ENCODE peak calls at places on chromosomes 13 and 19, in six cellular contexts. G is lower leg skin, E is AG10803, O is foreskin fibroblast, K is cardiac muscle cell, Z is IMR-90. F is an unnamed sample.

GRCh38 chr13:87677334-87678234 is 6.4 kb downstream of the SLITRK5 start:
- DNase-seq in G (no peak), E (no peak), O (no peak), K (no peak), Z (no peak), F (no peak)

GRCh38 chr19:17402982-17403855 is 2.2 kb downstream of the BST2 start:
- DNase-seq in G (no peak), E (no peak), O (no peak), K (peak; percentile 31), Z (no peak), F (peak; percentile 49)

GRCh38 chr13:36069881-36070366 is 61.3 kb downstream of the DCLK1 start:
- DNase-seq in G (peak; percentile 41), E (peak; percentile 24), O (no peak), K (peak; percentile 41), Z (no peak), F (peak; percentile 34)

GRCh38 chr13:37486171-37486661 is 112.4 kb downstream of the POSTN start:
- DNase-seq in G (no peak), E (peak; percentile 52), O (no peak), K (peak; percentile 51), Z (no peak), F (no peak)

GRCh38 chr13:34308725-34309124 is 490.8 kb downstream of the RFC3 start:
- DNase-seq in G (no peak), E (peak; percentile 85), O (peak; percentile 36), K (no peak), Z (no peak), F (no peak)

GRCh38 chr19:35265126-35265995 is 3.4 kb upstream of the USF2 start:
- DNase-seq in G (no peak), E (peak; percentile 17), O (no peak), K (no peak), Z (no peak), F (peak; percentile 16)

GRCh38 chr13:110014719-110015118 is 228.3 kb upstream of the IRS2 start:
- DNase-seq in G (no peak), E (no peak), O (no peak), K (no peak), Z (no peak), F (no peak)

GRCh38 chr13:104310861-104311260 is 1244.6 kb upstream of the SLC10A2 start:
- DNase-seq in G (no peak), E (no peak), O (peak; percentile 0), K (no peak), Z (no peak), F (no peak)

GRCh38 chr19:751501-752341 is 809 bp downstream of the MISP start:
- DNase-seq in G (no peak), E (peak; percentile 81), O (peak; percentile 88), K (peak; percentile 64), Z (peak; percentile 87), F (no peak)

GRCh38 chr19:54138777-54139256 is 1.3 kb downstream of the CNOT3 start:
- DNase-seq in G (no peak), E (no peak), O (no peak), K (no peak), Z (no peak), F (no peak)

GRCh38 chr13:42420304-42420703 is 148.4 kb downstream of the AKAP11 start:
- DNase-seq in G (no peak), E (no peak), O (no peak), K (no peak), Z (no peak), F (no peak)

GRCh38 chr13:110162053-110162452 is 144.9 kb downstream of the COL4A1 start:
- DNase-seq in G (no peak), E (no peak), O (no peak), K (no peak), Z (no peak), F (no peak)

GRCh38 chr19:5349041-5349440 is 8.4 kb upstream of the PTPRS start:
- DNase-seq in G (no peak), E (no peak), O (no peak), K (no peak), Z (no peak), F (no peak)

GRCh38 chr13:101139076-101139475 is 277.2 kb downstream of the NALCN start:
- DNase-seq in G (no peak), E (peak; percentile 14), O (no peak), K (no peak), Z (no peak), F (no peak)

GRCh38 chr19:18173054-18173571 is 500 bp upstream of the IFI30 start:
- DNase-seq in G (no peak), E (no peak), O (no peak), K (peak; percentile 56), Z (no peak), F (no peak)

GRCh38 chr13:104773775-104774174 is 1707.6 kb upstream of the SLC10A2 start:
- DNase-seq in G (no peak), E (peak; percentile 19), O (peak; percentile 32), K (peak; percentile 70), Z (peak; percentile 54), F (no peak)

GRCh38 chr13:109371066-109371465 is 415.3 kb downstream of the IRS2 start:
- DNase-seq in G (no peak), E (no peak), O (no peak), K (no peak), Z (no peak), F (no peak)

GRCh38 chr19:9205506-9206113 is 13.8 kb downstream of the OR7D4 start:
- DNase-seq in G (peak; percentile 38), E (peak; percentile 59), O (peak; percentile 44), K (peak; percentile 77), Z (peak; percentile 54), F (peak; percentile 87)

GRCh38 chr13:112911285-112911701 is 57.7 kb upstream of the MCF2L start:
- DNase-seq in G (no peak), E (no peak), O (no peak), K (no peak), Z (no peak), F (peak; percentile 49)

GRCh38 chr19:44585371-44586141 is 27.8 kb upstream of the IGSF23 start:
- DNase-seq in G (no peak), E (peak; percentile 51), O (no peak), K (peak; percentile 55), Z (peak; percentile 53), F (no peak)

GRCh38 chr19:35347930-35348298 is 212 bp downstream of the FFAR1 start:
- DNase-seq in G (no peak), E (no peak), O (no peak), K (no peak), Z (no peak), F (no peak)

GRCh38 chr19:4701557-4701956 is 22.1 kb downstream of the DPP9 start:
- DNase-seq in G (no peak), E (no peak), O (no peak), K (no peak), Z (no peak), F (no peak)

GRCh38 chr19:19661675-19662251 is 1.7 kb downstream of the ATP13A1 start:
- DNase-seq in G (peak; percentile 14), E (no peak), O (no peak), K (no peak), Z (no peak), F (no peak)

GRCh38 chr13:94705081-94705751 is 7.1 kb downstream of the SOX21 start:
- DNase-seq in G (no peak), E (no peak), O (no peak), K (no peak), Z (no peak), F (no peak)

GRCh38 chr19:28715157-28715556 is 497.8 kb downstream of the UQCRFS1 start:
- DNase-seq in G (no peak), E (no peak), O (no peak), K (no peak), Z (no peak), F (no peak)

GRCh38 chr19:11203194-11204075 is 6.1 kb upstream of the KANK2 start:
- DNase-seq in G (peak; percentile 71), E (peak; percentile 83), O (peak; percentile 86), K (peak; percentile 93), Z (peak; percentile 71), F (peak; percentile 88)

GRCh38 chr19:32570081-32570785 is 10.8 kb upstream of the PDCD5 start:
- DNase-seq in G (peak; percentile 24), E (peak; percentile 63), O (peak; percentile 60), K (peak; percentile 72), Z (peak; percentile 57), F (peak; percentile 75)

GRCh38 chr13:111099292-111099691 is 15.8 kb upstream of the ARHGEF7 start:
- DNase-seq in G (no peak), E (no peak), O (no peak), K (no peak), Z (no peak), F (no peak)

DNA sequence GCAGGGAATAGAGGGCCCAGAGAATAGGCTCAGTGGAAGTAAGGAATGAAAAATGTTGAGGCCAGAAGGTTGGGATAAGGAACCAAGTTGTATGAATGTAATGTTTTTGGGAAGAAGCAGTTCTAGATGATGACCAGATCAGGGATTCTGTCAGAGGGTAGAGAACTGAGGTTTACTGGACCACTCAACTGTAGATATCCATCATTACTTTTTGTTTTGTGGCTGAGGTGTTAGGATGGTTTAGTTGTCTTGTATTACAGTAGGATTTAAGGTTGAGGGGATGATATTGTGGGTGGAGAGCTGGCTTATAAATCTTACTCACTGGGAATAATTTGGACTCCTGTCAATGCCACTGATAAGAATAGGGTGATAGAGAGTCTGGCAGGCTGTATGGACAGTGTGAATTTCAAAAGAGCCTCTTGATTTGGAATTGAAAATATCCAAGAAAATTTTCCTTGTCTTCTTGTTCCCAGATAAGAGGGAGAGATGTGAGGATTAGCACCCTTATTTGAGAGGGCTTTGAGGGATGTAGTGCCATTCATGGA is 22.6 kb downstream of the NDFIP2 start:
- DNase-seq in G (no peak), E (no peak), O (no peak), K (no peak), Z (no peak), F (no peak)
- TF ChIP-seq CTCF in G (no peak), E (no peak), O (no peak), K (no peak), Z (no peak), F (no peak)

DNA sequence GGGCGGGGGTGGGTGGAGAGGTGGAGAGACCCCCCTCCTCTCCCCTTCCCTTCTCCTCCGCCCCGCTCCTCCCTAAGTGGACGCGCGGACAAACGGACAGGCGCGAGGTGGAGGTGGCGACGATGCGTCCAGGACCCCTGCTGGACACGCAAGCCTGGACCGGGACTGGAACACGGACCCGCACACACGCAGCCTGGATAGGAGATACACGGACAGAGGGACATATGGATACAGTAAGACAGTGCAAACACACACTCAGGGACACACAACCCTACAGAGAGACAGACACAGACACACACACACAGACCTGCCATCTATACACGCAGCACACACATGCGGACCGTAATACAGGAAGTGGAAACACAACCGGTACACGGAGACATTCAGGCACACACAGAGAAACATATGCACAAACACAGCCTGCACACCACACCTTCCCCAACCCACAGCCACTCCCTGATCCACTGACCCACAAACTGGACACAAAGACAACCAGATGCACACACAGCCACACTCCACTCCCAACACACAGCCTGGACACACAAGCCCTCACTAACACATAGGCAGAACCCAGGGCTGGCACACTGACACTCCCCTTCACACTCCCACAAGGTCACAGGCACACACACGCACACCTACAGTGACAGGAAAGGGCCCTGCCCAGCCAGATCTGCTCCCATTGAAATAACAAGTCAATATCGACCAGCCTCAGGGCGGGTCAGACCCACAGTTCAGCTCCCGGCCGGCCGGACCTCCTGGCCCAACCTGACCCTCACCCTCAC is 696 bp upstream of the ERFL start:
- DNase-seq in G (no peak), E (no peak), O (no peak), K (no peak), Z (no peak), F (no peak)
- TF ChIP-seq CTCF in G (no peak), E (no peak), O (no peak), K (no peak), Z (no peak), F (no peak)

GRCh38 chr13:49132479-49133002 is 87.6 kb upstream of the MLNR start:
- DNase-seq in G (no peak), E (no peak), O (no peak), K (no peak), Z (no peak), F (no peak)
- TF ChIP-seq CTCF in G (no peak), E (no peak), O (no peak), K (no peak), Z (no peak), F (no peak)

GRCh38 chr19:47510516-47511127 is 4.2 kb downstream of the NAPA start:
- DNase-seq in G (no peak), E (no peak), O (no peak), K (no peak), Z (no peak), F (no peak)
- TF ChIP-seq CTCF in G (no peak), E (no peak), O (no peak), K (no peak), Z (no peak), F (no peak)

F was measured in testis.